ENCODE peak calls at places on chromosomes 1 and 21, in nine cellular contexts. Z is COR-L47, Q is brain pericyte, I is right cardiac atrium, G is AG08395, A is EL, D is NCI-H1694, Y is T-helper 2 cell, W is endothelial cell. M is an unnamed sample.
A peak's percentile ranks its signal among the peaks of the same experiment; 100 is the strongest.

GRCh38 chr21:34530264-34530663 is 18.3 kb upstream of the KCNE1 start:
- DNase-seq in Z (no peak), Q (no peak), I (no peak), G (peak; percentile 53), A (peak; percentile 87), D (no peak), Y (no peak), W (no peak), M (no peak)

GRCh38 chr1:106278706-106279105 is 777.8 kb upstream of the PRMT6 start:
- DNase-seq in Z (no peak), Q (no peak), I (no peak), G (no peak), A (no peak), D (no peak), Y (no peak), W (no peak), M (no peak)

GRCh38 chr1:30379684-30380624 is 343.4 kb downstream of the MATN1 start:
- DNase-seq in Z (peak; percentile 77), Q (no peak), I (no peak), G (peak; percentile 92), A (peak; percentile 71), D (peak; percentile 84), Y (peak; percentile 57), W (peak; percentile 66), M (peak; percentile 45)

GRCh38 chr1:203299180-203299579 is 6.1 kb upstream of the BTG2 start:
- DNase-seq in Z (peak; percentile 16), Q (no peak), I (no peak), G (no peak), A (no peak), D (no peak), Y (no peak), W (no peak), M (no peak)

GRCh38 chr1:206082831-206083695 is 30.1 kb downstream of the RHEX start:
- DNase-seq in Z (no peak), Q (no peak), I (no peak), G (no peak), A (no peak), D (no peak), Y (no peak), W (no peak), M (no peak)

GRCh38 chr1:211684791-211685190 is 9.4 kb upstream of the NEK2 start:
- DNase-seq in Z (no peak), Q (no peak), I (no peak), G (no peak), A (no peak), D (no peak), Y (no peak), W (no peak), M (no peak)

GRCh38 chr1:243686149-243686548 is 163.9 kb downstream of the AKT3 start:
- DNase-seq in Z (no peak), Q (no peak), I (no peak), G (no peak), A (no peak), D (no peak), Y (no peak), W (no peak), M (no peak)

GRCh38 chr1:177302365-177303044 is 131.7 kb downstream of the BRINP2 start:
- DNase-seq in Z (no peak), Q (no peak), I (peak; percentile 63), G (peak; percentile 16), A (no peak), D (no peak), Y (no peak), W (no peak), M (peak; percentile 59)

GRCh38 chr21:29586696-29587095 is 288.0 kb downstream of the BACH1 start:
- DNase-seq in Z (no peak), Q (no peak), I (no peak), G (no peak), A (peak; percentile 10), D (no peak), Y (no peak), W (no peak), M (no peak)

GRCh38 chr1:9018372-9018771 is 7.9 kb downstream of the SLC2A7 start:
- DNase-seq in Z (no peak), Q (peak; percentile 11), I (no peak), G (no peak), A (no peak), D (no peak), Y (no peak), W (no peak), M (no peak)

GRCh38 chr1:164051791-164052190 is 507.2 kb upstream of the PBX1 start:
- DNase-seq in Z (no peak), Q (no peak), I (no peak), G (peak; percentile 11), A (no peak), D (no peak), Y (no peak), W (no peak), M (no peak)

GRCh38 chr1:94191216-94191615 is 46.2 kb downstream of the ARHGAP29 start:
- DNase-seq in Z (no peak), Q (no peak), I (no peak), G (no peak), A (no peak), D (no peak), Y (no peak), W (no peak), M (no peak)

GRCh38 chr1:244836135-244836521 is 670 bp downstream of the COX20 start:
- DNase-seq in Z (peak; percentile 10), Q (no peak), I (no peak), G (peak; percentile 35), A (peak; percentile 54), D (no peak), Y (peak; percentile 18), W (peak; percentile 17), M (no peak)

GRCh38 chr1:53616927-53617326 is 122.0 kb downstream of the GLIS1 start:
- DNase-seq in Z (no peak), Q (no peak), I (peak; percentile 40), G (no peak), A (peak; percentile 13), D (no peak), Y (no peak), W (no peak), M (peak; percentile 3)

GRCh38 chr1:208318150-208318734 is 74.1 kb upstream of the PLXNA2 start:
- DNase-seq in Z (no peak), Q (no peak), I (no peak), G (no peak), A (no peak), D (no peak), Y (no peak), W (no peak), M (no peak)

GRCh38 chr1:84780000-84780716 is 89.9 kb upstream of the SSX2IP start:
- DNase-seq in Z (no peak), Q (no peak), I (no peak), G (peak; percentile 54), A (peak; percentile 49), D (no peak), Y (peak; percentile 24), W (no peak), M (no peak)

GRCh38 chr1:110225756-110226404 is 15.8 kb downstream of the KCNC4 start:
- DNase-seq in Z (no peak), Q (no peak), I (no peak), G (no peak), A (no peak), D (no peak), Y (no peak), W (no peak), M (no peak)